ENCODE peak calls at places on chromosomes 5 and 9, in nine cellular contexts. Z, F, N, G, E, T, P, O and A are unnamed samples.

GRCh38 chr9:123453058-123453667 is 97.2 kb downstream of the CRB2 start:
- DNase-seq in Z (no peak), F (no peak), N (no peak), G (no peak), E (no peak), T (no peak), P (no peak), O (no peak), A (peak; percentile 72)

GRCh38 chr9:121324755-121325154 is 45.3 kb downstream of the STOM start:
- DNase-seq in Z (no peak), F (no peak), N (no peak), G (no peak), E (no peak), T (no peak), P (no peak), O (no peak), A (no peak)

GRCh38 chr5:113038714-113039113 is 62.1 kb downstream of the DCP2 start:
- DNase-seq in Z (no peak), F (peak; percentile 29), N (no peak), G (peak; percentile 18), E (no peak), T (no peak), P (no peak), O (peak; percentile 15), A (no peak)

GRCh38 chr9:113562653-113563381 is 99.3 kb downstream of the RGS3 start:
- DNase-seq in Z (peak; percentile 33), F (no peak), N (no peak), G (no peak), E (no peak), T (no peak), P (no peak), O (no peak), A (no peak)

GRCh38 chr9:82548030-82548429 is 514.9 kb downstream of the RASEF start:
- DNase-seq in Z (no peak), F (no peak), N (no peak), G (no peak), E (no peak), T (no peak), P (no peak), O (no peak), A (no peak)

GRCh38 chr5:141692919-141693848 is 11.2 kb upstream of the ARAP3 start:
- DNase-seq in Z (no peak), F (no peak), N (no peak), G (peak; percentile 52), E (no peak), T (no peak), P (peak; percentile 37), O (no peak), A (no peak)

GRCh38 chr5:52759381-52759780 is 28.3 kb upstream of the ITGA1 start:
- DNase-seq in Z (no peak), F (no peak), N (no peak), G (no peak), E (no peak), T (no peak), P (no peak), O (no peak), A (no peak)

GRCh38 chr5:6556089-6556801 is 76.6 kb downstream of the NSUN2 start:
- DNase-seq in Z (no peak), F (no peak), N (no peak), G (no peak), E (no peak), T (no peak), P (no peak), O (no peak), A (peak; percentile 69)

GRCh38 chr5:148011407-148012124 is 52.2 kb upstream of the SPINK5 start:
- DNase-seq in Z (no peak), F (peak; percentile 77), N (no peak), G (peak; percentile 67), E (no peak), T (no peak), P (no peak), O (no peak), A (no peak)

GRCh38 chr5:31774779-31775178 is 135.8 kb downstream of the PDZD2 start:
- DNase-seq in Z (no peak), F (no peak), N (no peak), G (peak; percentile 49), E (no peak), T (no peak), P (no peak), O (no peak), A (no peak)

GRCh38 chr5:11126844-11127243 is 365.8 kb upstream of the DAP start:
- DNase-seq in Z (no peak), F (no peak), N (no peak), G (no peak), E (no peak), T (no peak), P (no peak), O (no peak), A (no peak)

GRCh38 chr9:11933926-11934325 is 759.3 kb upstream of the TYRP1 start:
- DNase-seq in Z (no peak), F (no peak), N (no peak), G (peak; percentile 27), E (no peak), T (no peak), P (no peak), O (no peak), A (no peak)

GRCh38 chr9:91089405-91090131 is 272.1 kb downstream of the AUH start:
- DNase-seq in Z (no peak), F (peak; percentile 68), N (peak; percentile 49), G (peak; percentile 70), E (no peak), T (no peak), P (peak; percentile 28), O (no peak), A (no peak)

GRCh38 chr9:87445646-87446045 is 52.0 kb upstream of the DAPK1 start:
- DNase-seq in Z (no peak), F (peak; percentile 11), N (no peak), G (peak; percentile 48), E (peak; percentile 60), T (no peak), P (no peak), O (no peak), A (no peak)

GRCh38 chr5:170366276-170366675 is 22.9 kb downstream of the KCNMB1 start:
- DNase-seq in Z (no peak), F (no peak), N (no peak), G (peak; percentile 28), E (no peak), T (no peak), P (no peak), O (no peak), A (no peak)

GRCh38 chr9:24479266-24479665 is 66.4 kb downstream of the IZUMO3 start:
- DNase-seq in Z (no peak), F (no peak), N (no peak), G (no peak), E (no peak), T (no peak), P (no peak), O (no peak), A (no peak)

GRCh38 chr9:136942881-136943230 is 1.7 kb downstream of the FBXW5 start:
- DNase-seq in Z (peak; percentile 63), F (no peak), N (no peak), G (no peak), E (no peak), T (no peak), P (no peak), O (peak; percentile 35), A (no peak)

GRCh38 chr5:114176356-114176755 is 185.5 kb upstream of the KCNN2 start:
- DNase-seq in Z (no peak), F (no peak), N (no peak), G (no peak), E (no peak), T (no peak), P (no peak), O (no peak), A (no peak)

DNA sequence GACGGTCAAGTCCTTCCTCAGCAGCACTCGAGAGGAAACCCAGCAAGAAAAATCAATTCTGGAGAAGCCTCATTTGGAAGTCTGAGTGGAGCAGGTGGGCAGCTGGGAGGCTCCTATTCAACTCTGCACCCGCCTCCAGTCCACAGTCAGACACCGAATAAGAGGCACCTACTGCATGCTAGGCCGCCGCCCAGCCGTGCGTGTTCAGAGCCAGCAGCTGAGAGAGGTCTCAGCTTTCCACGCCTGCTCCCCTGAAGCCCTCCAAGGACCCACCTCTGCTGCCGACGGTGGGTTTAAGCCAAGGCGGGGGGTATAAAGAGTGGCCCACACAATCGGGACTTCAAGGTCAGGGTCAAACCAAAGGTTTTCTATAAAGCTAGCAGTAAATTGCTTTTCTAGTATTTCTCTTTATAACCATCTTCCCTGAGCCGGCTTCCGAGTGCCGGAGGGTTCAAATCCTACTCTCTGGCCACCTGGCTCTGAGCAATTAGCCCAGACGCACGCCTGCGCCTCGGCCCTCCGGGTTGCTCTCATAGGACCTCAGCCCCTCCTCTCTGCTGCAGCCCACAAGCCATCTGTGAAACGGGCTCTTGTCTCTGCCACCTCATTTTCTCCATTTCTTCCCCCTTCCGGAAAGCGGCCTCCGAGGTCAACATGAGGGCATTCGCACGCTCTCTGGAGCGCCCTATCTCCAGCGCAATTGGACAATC is 41.8 kb downstream of the VAV2 start:
- DNase-seq in Z (no peak), F (no peak), N (no peak), G (no peak), E (no peak), T (no peak), P (no peak), O (no peak), A (no peak)
- H3K4me3 ChIP-seq in Z (no peak overlapping the region), F (no peak overlapping the region), N (no peak overlapping the region), G (no peak overlapping the region), E (no peak overlapping the region), T (no peak overlapping the region), P (no peak overlapping the region), O (no peak overlapping the region), A (no peak overlapping the region)

GRCh38 chr9:110048473-110048975 is 159.4 kb downstream of the C9orf152 start:
- DNase-seq in Z (peak; percentile 86), F (peak; percentile 66), N (peak; percentile 73), G (peak; percentile 90), E (peak; percentile 55), T (peak; percentile 18), P (peak; percentile 88), O (peak; percentile 76), A (peak; percentile 58)
- TF ChIP-seq POLR2A in Z (peak; percentile 84), F (no peak), N (peak; percentile 67), G (peak; percentile 88), E (peak; percentile 26), T (peak; percentile 87), P (no peak), O (no peak), A (peak; percentile 34)

GRCh38 chr5:160119905-160120266 is 636 bp upstream of the PWWP2A start:
- DNase-seq in Z (no peak), F (no peak), N (no peak), G (no peak), E (no peak), T (no peak), P (no peak), O (no peak), A (no peak)
- TF ChIP-seq CTCF in Z (peak; percentile 16), F (peak; percentile 60), N (peak; percentile 38), G (no peak), E (no peak), T (peak; percentile 45), P (peak; percentile 31), O (peak; percentile 31), A (no peak)

DNA sequence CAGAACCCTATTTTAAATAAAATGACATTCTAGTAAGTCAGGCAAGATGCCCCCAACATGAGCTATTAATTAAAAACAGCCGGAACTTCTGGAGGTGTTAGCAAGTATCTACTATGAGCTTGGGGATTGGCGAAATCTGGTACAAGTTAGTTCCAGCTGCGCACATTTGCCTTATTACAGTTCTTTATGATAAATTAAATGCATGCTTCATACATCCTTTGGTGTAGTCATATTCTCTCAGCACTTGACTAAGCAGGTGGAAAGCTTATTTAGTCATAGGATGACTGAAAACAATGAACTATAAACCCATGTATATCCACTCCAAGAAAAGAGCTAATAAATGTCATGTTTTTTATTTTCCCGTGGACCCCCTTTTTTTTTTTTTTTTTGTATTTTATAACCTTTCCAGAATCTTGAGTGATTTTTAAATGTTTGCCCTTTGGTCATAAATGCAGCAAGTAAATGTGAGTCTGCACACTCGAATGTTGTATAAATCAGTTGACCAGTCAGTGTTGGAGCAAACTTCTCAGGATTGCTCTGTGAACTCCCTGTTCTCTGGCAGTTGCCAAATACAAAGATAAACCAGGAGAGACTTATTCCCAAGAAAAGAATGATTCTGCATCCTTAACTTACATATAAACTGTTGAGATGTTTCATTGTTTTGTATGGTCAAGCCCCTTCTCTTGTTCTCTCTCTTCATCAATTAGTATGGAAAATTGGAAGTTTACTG is 38.2 kb downstream of the PIK3R1 start:
- DNase-seq in Z (no peak), F (no peak), N (no peak), G (no peak), E (no peak), T (no peak), P (no peak), O (no peak), A (no peak)
- H3K4me3 ChIP-seq in Z (no peak overlapping the region), F (no peak overlapping the region), N (no peak overlapping the region), G (no peak overlapping the region), E (no peak overlapping the region), T (no peak overlapping the region), P (no peak overlapping the region), O (no peak overlapping the region), A (no peak overlapping the region)